ENCODE peak calls at places on chromosomes 13 and 19, in four cellular contexts. D is A549, S is GM12878, R is K562. X is an unnamed sample.

GRCh38 chr13:74930402-74931165 is 551.4 kb downstream of the TBC1D4 start:
- DNase-seq in D (no peak), S (no peak), R (no peak), X (no peak)

GRCh38 chr19:33849551-33850147 is 53.0 kb downstream of the KCTD15 start:
- DNase-seq in D (no peak), S (no peak), R (no peak), X (no peak)

GRCh38 chr19:13633109-13633508 is 126.8 kb upstream of the CACNA1A start:
- DNase-seq in D (no peak), S (no peak), R (no peak), X (no peak)

GRCh38 chr13:104773775-104774174 is 1707.6 kb upstream of the SLC10A2 start:
- DNase-seq in D (peak), S (peak), R (no peak), X (no peak)

GRCh38 chr19:10812902-10813404 is 23.1 kb downstream of the TMED1 start:
- DNase-seq in D (peak), S (no peak), R (peak), X (no peak)

GRCh38 chr13:100392709-100393630 is 195.6 kb downstream of the GGACT start:
- DNase-seq in D (peak), S (peak), R (peak), X (no peak)

GRCh38 chr19:42402376-42403116 is 12.4 kb upstream of the CNFN start:
- DNase-seq in D (no peak), S (no peak), R (no peak), X (no peak)

GRCh38 chr13:40340368-40341085 is 325.9 kb downstream of the FOXO1 start:
- DNase-seq in D (peak), S (no peak), R (no peak), X (no peak)

GRCh38 chr13:40812724-40813445 is 23.5 kb downstream of the SLC25A15 start:
- DNase-seq in D (peak), S (no peak), R (no peak), X (no peak)

GRCh38 chr19:4773047-4773640 is 18.4 kb upstream of the FEM1A start:
- DNase-seq in D (no peak), S (peak), R (no peak), X (no peak)

GRCh38 chr13:19772306-19772705 is 10.4 kb downstream of the PSPC1 start:
- DNase-seq in D (no peak), S (no peak), R (no peak), X (no peak)

GRCh38 chr19:4700573-4700970 is 23.1 kb downstream of the DPP9 start:
- DNase-seq in D (no peak), S (no peak), R (no peak), X (peak)

GRCh38 chr19:9789066-9789465 is 20.5 kb upstream of the ZNF846 start:
- DNase-seq in D (no peak), S (no peak), R (no peak), X (peak)

GRCh38 chr19:7494416-7495098 is 5.7 kb upstream of the PEX11G start:
- DNase-seq in D (no peak), S (no peak), R (peak), X (no peak)

GRCh38 chr19:4722671-4723464 is 774 bp downstream of the DPP9 start:
- DNase-seq in D (no peak), S (no peak), R (no peak), X (no peak)

GRCh38 chr19:55383789-55384575 is at the start of gene TMEM238:
- DNase-seq in D (peak), S (no peak), R (peak), X (peak)

GRCh38 chr19:33260628-33261418 is 35.2 kb upstream of the SLC7A10 start:
- DNase-seq in D (no peak), S (no peak), R (no peak), X (no peak)

GRCh38 chr13:99614465-99614885 is 113.2 kb downstream of the TM9SF2 start:
- DNase-seq in D (peak), S (no peak), R (no peak), X (peak)

GRCh38 chr13:90968510-90968909 is 379.0 kb upstream of the MIR17HG start:
- DNase-seq in D (peak), S (no peak), R (no peak), X (peak)

GRCh38 chr13:94079876-94080275 is 399.6 kb downstream of the DCT start:
- DNase-seq in D (no peak), S (no peak), R (no peak), X (no peak)

GRCh38 chr13:89515948-89516347 is 1831.5 kb upstream of the MIR17HG start:
- DNase-seq in D (no peak), S (no peak), R (no peak), X (no peak)

GRCh38 chr13:78012046-78012445 is 93.4 kb upstream of the EDNRB start:
- DNase-seq in D (no peak), S (no peak), R (no peak), X (no peak)

GRCh38 chr19:18995804-18996241 is 37.5 kb downstream of the SUGP2 start:
- DNase-seq in D (peak), S (no peak), R (peak), X (peak)

GRCh38 chr13:87128006-87128405 is 543.2 kb upstream of the SLITRK5 start:
- DNase-seq in D (no peak), S (no peak), R (no peak), X (peak)

GRCh38 chr19:7099597-7099921 is 30.1 kb downstream of the ZNF557 start:
- DNase-seq in D (no peak), S (no peak), R (no peak), X (peak)

GRCh38 chr19:35162471-35163326 is 8.2 kb downstream of the FXYD5 start:
- DNase-seq in D (no peak), S (no peak), R (no peak), X (no peak)

GRCh38 chr13:99465454-99465853 is 35.8 kb upstream of the TM9SF2 start:
- DNase-seq in D (no peak), S (no peak), R (no peak), X (no peak)

GRCh38 chr19:23440791-23441190 is 45.5 kb upstream of the ZNF91 start:
- DNase-seq in D (peak), S (no peak), R (peak), X (peak)
- TF ChIP-seq ESRRA in D (no peak), S (no peak), R (no peak), X (no peak)

GRCh38 chr19:30686911-30687566 is 314.9 kb downstream of the ZNF536 start:
- DNase-seq in D (no peak), S (no peak), R (no peak), X (no peak)
- TF ChIP-seq ESRRA in D (no peak), S (no peak), R (no peak), X (no peak)

GRCh38 chr19:39400997-39401548 is 5.6 kb upstream of the ZFP36 start:
- DNase-seq in D (peak), S (no peak), R (no peak), X (no peak)

GRCh38 chr19:39401549-39402416 is 4.9 kb upstream of the ZFP36 start:
- DNase-seq in D (peak), S (no peak), R (no peak), X (no peak)

GRCh38 chr19:39399684-39400465 is 6.8 kb upstream of the ZFP36 start:
- DNase-seq in D (no peak), S (no peak), R (no peak), X (no peak)

GRCh38 chr19:39397360-39398296 is 6.5 kb downstream of the MED29 start:
- DNase-seq in D (peak), S (no peak), R (peak), X (peak)

GRCh38 chr19:39398297-39398864 is 7.2 kb downstream of the MED29 start:
- DNase-seq in D (peak), S (no peak), R (no peak), X (no peak)
- TF ChIP-seq ESRRA in D (no peak), S (no peak), R (no peak), X (no peak)

GRCh38 chr13:45511310-45512147 is 46.8 kb downstream of the COG3 start:
- DNase-seq in D (peak), S (peak), R (peak), X (no peak)
- TF ChIP-seq ESRRA in D (no peak), S (no peak), R (no peak), X (no peak)

DNA sequence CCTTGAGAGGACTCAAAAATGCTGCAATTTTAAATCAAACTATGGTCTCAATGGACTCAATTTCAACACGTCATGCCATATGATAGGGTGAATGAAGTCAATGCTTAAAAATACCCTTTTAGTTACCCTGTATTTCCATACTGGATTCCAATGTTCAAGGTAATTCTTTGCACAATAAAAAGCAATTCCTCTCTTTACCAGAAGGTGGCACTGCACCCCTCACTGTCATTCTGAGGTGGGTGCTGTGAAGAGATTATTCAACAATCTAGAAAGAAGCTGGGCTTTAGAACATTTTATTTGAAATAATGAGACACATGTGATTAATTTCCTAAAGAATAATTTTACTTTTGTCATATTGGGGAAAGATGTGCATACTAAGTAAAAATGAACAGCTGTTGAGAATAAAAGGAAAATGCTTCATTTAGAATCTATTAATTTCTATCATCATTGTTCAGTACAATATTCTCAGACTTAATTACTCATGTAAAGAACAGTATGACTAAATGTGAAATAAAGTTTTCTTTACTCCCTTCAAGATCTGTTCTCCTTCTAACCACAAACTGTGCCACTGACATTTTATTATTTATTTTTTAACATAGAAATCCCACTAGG is 789.1 kb downstream of the GPC5 start:
- DNase-seq in D (peak), S (no peak), R (peak), X (peak)
- TF ChIP-seq ESRRA in D (no peak), S (no peak), R (no peak), X (no peak)

GRCh38 chr13:50654341-50654740 is 189.2 kb downstream of the DLEU7 start:
- DNase-seq in D (no peak), S (no peak), R (no peak), X (no peak)

GRCh38 chr13:50646070-50646469 is 197.4 kb downstream of the DLEU7 start:
- DNase-seq in D (no peak), S (no peak), R (no peak), X (no peak)

GRCh38 chr13:50650478-50650877 is 193.0 kb downstream of the DLEU7 start:
- DNase-seq in D (no peak), S (no peak), R (no peak), X (no peak)

GRCh38 chr13:50651916-50652315 is 191.6 kb downstream of the DLEU7 start:
- DNase-seq in D (no peak), S (no peak), R (no peak), X (no peak)

GRCh38 chr13:50650936-50651638 is 192.4 kb downstream of the DLEU7 start:
- DNase-seq in D (no peak), S (no peak), R (no peak), X (no peak)
- TF ChIP-seq ESRRA in D (no peak), S (no peak), R (no peak), X (no peak)

DNA sequence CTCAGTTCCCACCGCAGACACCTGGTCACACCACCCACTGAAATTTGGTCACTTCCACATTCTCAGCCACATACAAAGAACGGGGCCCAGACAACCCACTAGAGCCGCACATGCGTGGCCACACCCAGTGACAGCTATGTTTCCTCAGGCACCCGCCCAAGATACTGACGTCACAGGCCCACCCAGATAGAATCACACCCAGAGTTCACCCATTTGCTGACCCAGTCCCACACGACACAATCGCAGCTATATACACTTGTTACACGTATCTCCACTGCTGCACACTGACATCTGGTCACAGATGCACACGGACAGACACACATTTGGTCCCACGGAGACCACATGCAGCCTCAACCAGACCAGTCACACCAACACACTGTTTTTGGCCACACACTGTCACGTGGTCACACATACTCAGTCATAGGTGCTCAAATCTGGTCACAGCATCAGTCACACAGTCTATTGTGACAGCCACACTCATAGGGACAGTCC is 2.9 kb downstream of the NUMBL start:
- DNase-seq in D (peak), S (peak), R (peak), X (no peak)
- TF ChIP-seq ESRRA in D (no peak), S (no peak), R (no peak), X (no peak)